ENCODE peak calls at places on chromosomes 16 and 17, in five cellular contexts. D is AG04449; Z is adrenal gland; E is activated naive CD8-positive, alpha-beta T cell treated with anti-CD3 and anti-CD28 coated beads, Interleukin-2, amount 50 U/mL, for 24 hours; J is prostate gland. Q is an unnamed sample.

GRCh38 chr17:34725008-34725407 is 145.6 kb downstream of the TMEM132E start:
- DNase-seq in E (no peak), D (no peak), Z (no peak), J (no peak), Q (no peak)

GRCh38 chr16:5077304-5077703 is 5.7 kb downstream of the ALG1 start:
- DNase-seq in Z (no peak), D (no peak), J (no peak), E (no peak), Q (no peak)

GRCh38 chr16:24731722-24732419 is 2.4 kb downstream of the TNRC6A start:
- DNase-seq in E (no peak), D (no peak), Z (peak; percentile 89), J (no peak), Q (no peak)

GRCh38 chr17:38750312-38751121 is 2.0 kb upstream of the PSMB3 start:
- DNase-seq in Z (peak; percentile 65), D (no peak), E (no peak), J (no peak), Q (no peak)

GRCh38 chr17:73430848-73431247 is 119.0 kb upstream of the CDC42EP4 start:
- DNase-seq in Z (no peak), J (no peak), E (no peak), D (no peak), Q (peak; percentile 57)

GRCh38 chr17:30821751-30822723 is 2.5 kb downstream of the CRLF3 start:
- DNase-seq in Z (no peak), D (no peak), E (no peak), J (no peak), Q (peak; percentile 41)

GRCh38 chr17:60087882-60088669 is 9.4 kb upstream of the HEATR6 start:
- DNase-seq in D (no peak), Z (peak; percentile 86), J (no peak), E (no peak), Q (no peak)

GRCh38 chr17:80891096-80892018 is 100.3 kb upstream of the CHMP6 start:
- DNase-seq in E (peak; percentile 70), J (no peak), D (peak; percentile 33), Z (peak; percentile 83), Q (peak; percentile 88)

GRCh38 chr16:27114006-27114405 is 47.3 kb downstream of the C16orf82 start:
- DNase-seq in Z (peak; percentile 25), J (no peak), D (no peak), E (no peak), Q (no peak)

GRCh38 chr16:82671743-82672142 is 45.0 kb downstream of the CDH13 start:
- DNase-seq in E (peak; percentile 38), Z (no peak), D (no peak), J (no peak), Q (peak; percentile 4)

GRCh38 chr17:16327018-16327417 is 26.3 kb downstream of the CENPV start:
- DNase-seq in D (no peak), J (no peak), Z (no peak), E (no peak), Q (no peak)

GRCh38 chr17:2853111-2853721 is 57.0 kb downstream of the RAP1GAP2 start:
- DNase-seq in E (peak; percentile 20), J (peak; percentile 38), D (no peak), Z (peak; percentile 62), Q (peak; percentile 37)

GRCh38 chr17:56142325-56142724 is 10.9 kb upstream of the ANKFN1 start:
- DNase-seq in E (no peak), Z (no peak), J (no peak), D (peak; percentile 77), Q (no peak)

GRCh38 chr17:70172449-70172848 is 3.1 kb downstream of the KCNJ2 start:
- DNase-seq in E (no peak), J (no peak), D (no peak), Z (no peak), Q (no peak)

Q was measured in NB4.